ENCODE peak calls at places on chromosomes 2 and 18, in six cellular contexts. One of them, this sample, is unnamed.
A peak's percentile ranks its signal among the peaks of the same experiment; 100 is the strongest.

GRCh38 chr2:214611015-214611414 is 198.5 kb downstream of the BARD1 start:
- DNase-seq in posterior vena cava: no peak
- DNase-seq in T-helper 9 cell: no peak
- DNase-seq in iris pigment epithelial cell: no peak
- DNase-seq in BJ: no peak
- DNase-seq in H9: no peak
- DNase-seq in this sample: no peak

GRCh38 chr2:99851091-99851490 is 291.3 kb downstream of the AFF3 start:
- DNase-seq in posterior vena cava: no peak
- DNase-seq in T-helper 9 cell: no peak
- DNase-seq in iris pigment epithelial cell: peak; percentile 16
- DNase-seq in BJ: no peak
- DNase-seq in H9: no peak
- DNase-seq in this sample: no peak

GRCh38 chr2:102826904-102827303 is 65.1 kb downstream of the TMEM182 start:
- DNase-seq in posterior vena cava: no peak
- DNase-seq in T-helper 9 cell: no peak
- DNase-seq in iris pigment epithelial cell: peak; percentile 38
- DNase-seq in BJ: no peak
- DNase-seq in H9: no peak
- DNase-seq in this sample: peak; percentile 72

GRCh38 chr2:15117409-15118030 is 443.6 kb downstream of the NBAS start:
- DNase-seq in posterior vena cava: no peak
- DNase-seq in T-helper 9 cell: no peak
- DNase-seq in iris pigment epithelial cell: no peak
- DNase-seq in BJ: no peak
- DNase-seq in H9: no peak
- DNase-seq in this sample: no peak

GRCh38 chr18:12840382-12840781 is 43.7 kb downstream of the PTPN2 start:
- DNase-seq in posterior vena cava: no peak
- DNase-seq in T-helper 9 cell: no peak
- DNase-seq in iris pigment epithelial cell: no peak
- DNase-seq in BJ: no peak
- DNase-seq in H9: no peak
- DNase-seq in this sample: no peak

GRCh38 chr2:37466533-37467230 is 122.3 kb downstream of the QPCT start:
- DNase-seq in posterior vena cava: no peak
- DNase-seq in T-helper 9 cell: no peak
- DNase-seq in iris pigment epithelial cell: peak; percentile 21
- DNase-seq in BJ: no peak
- DNase-seq in H9: no peak
- DNase-seq in this sample: peak; percentile 42

GRCh38 chr2:23636412-23636811 is 251.4 kb downstream of the KLHL29 start:
- DNase-seq in posterior vena cava: no peak
- DNase-seq in T-helper 9 cell: no peak
- DNase-seq in iris pigment epithelial cell: peak; percentile 28
- DNase-seq in BJ: no peak
- DNase-seq in H9: no peak
- DNase-seq in this sample: peak; percentile 39

GRCh38 chr2:240786355-240786841 is 33.6 kb downstream of the KIF1A start:
- DNase-seq in posterior vena cava: peak; percentile 73
- DNase-seq in T-helper 9 cell: no peak
- DNase-seq in iris pigment epithelial cell: no peak
- DNase-seq in BJ: no peak
- DNase-seq in H9: no peak
- DNase-seq in this sample: no peak

GRCh38 chr18:76377359-76377756 is 117.7 kb downstream of the ZNF516 start:
- DNase-seq in posterior vena cava: no peak
- DNase-seq in T-helper 9 cell: no peak
- DNase-seq in iris pigment epithelial cell: no peak
- DNase-seq in BJ: no peak
- DNase-seq in H9: no peak
- DNase-seq in this sample: no peak

GRCh38 chr2:205903549-205904129 is 182.3 kb downstream of the INO80D start:
- DNase-seq in posterior vena cava: no peak
- DNase-seq in T-helper 9 cell: no peak
- DNase-seq in iris pigment epithelial cell: peak; percentile 24
- DNase-seq in BJ: no peak
- DNase-seq in H9: peak; percentile 68
- DNase-seq in this sample: no peak

GRCh38 chr2:25265022-25265421 is 76.7 kb downstream of the DNMT3A start:
- DNase-seq in posterior vena cava: no peak
- DNase-seq in T-helper 9 cell: no peak
- DNase-seq in iris pigment epithelial cell: no peak
- DNase-seq in BJ: no peak
- DNase-seq in H9: no peak
- DNase-seq in this sample: no peak

GRCh38 chr2:38615237-38615636 is 12.5 kb upstream of the HNRNPLL start:
- DNase-seq in posterior vena cava: no peak
- DNase-seq in T-helper 9 cell: no peak
- DNase-seq in iris pigment epithelial cell: peak; percentile 76
- DNase-seq in BJ: no peak
- DNase-seq in H9: no peak
- DNase-seq in this sample: no peak

GRCh38 chr18:37920865-37921264 is 355.3 kb upstream of the CELF4 start:
- DNase-seq in posterior vena cava: no peak
- DNase-seq in T-helper 9 cell: no peak
- DNase-seq in iris pigment epithelial cell: no peak
- DNase-seq in BJ: no peak
- DNase-seq in H9: no peak
- DNase-seq in this sample: no peak

GRCh38 chr2:95296036-95296435 is 1.1 kb upstream of the KCNIP3 start:
- DNase-seq in posterior vena cava: no peak
- DNase-seq in T-helper 9 cell: no peak
- DNase-seq in iris pigment epithelial cell: no peak
- DNase-seq in BJ: no peak
- DNase-seq in H9: no peak
- DNase-seq in this sample: no peak

GRCh38 chr2:176473177-176473576 is 203.9 kb downstream of the MTX2 start:
- DNase-seq in posterior vena cava: no peak
- DNase-seq in T-helper 9 cell: no peak
- DNase-seq in iris pigment epithelial cell: peak; percentile 20
- DNase-seq in BJ: no peak
- DNase-seq in H9: no peak
- DNase-seq in this sample: peak; percentile 12

GRCh38 chr2:37768491-37768925 is 97.1 kb upstream of the CDC42EP3 start:
- DNase-seq in posterior vena cava: no peak
- DNase-seq in T-helper 9 cell: no peak
- DNase-seq in iris pigment epithelial cell: peak; percentile 97
- DNase-seq in BJ: peak; percentile 96
- DNase-seq in H9: no peak
- DNase-seq in this sample: peak; percentile 95

GRCh38 chr18:58443671-58444070 is 185.2 kb downstream of the ALPK2 start:
- DNase-seq in posterior vena cava: no peak
- DNase-seq in T-helper 9 cell: no peak
- DNase-seq in iris pigment epithelial cell: no peak
- DNase-seq in BJ: no peak
- DNase-seq in H9: no peak
- DNase-seq in this sample: no peak

GRCh38 chr18:2948038-2948437 is 64.9 kb downstream of the LPIN2 start:
- DNase-seq in posterior vena cava: no peak
- DNase-seq in T-helper 9 cell: no peak
- DNase-seq in iris pigment epithelial cell: peak; percentile 77
- DNase-seq in BJ: no peak
- DNase-seq in H9: no peak
- DNase-seq in this sample: peak; percentile 53

GRCh38 chr2:150472122-150472899 is 15.2 kb downstream of the RND3 start:
- DNase-seq in posterior vena cava: peak; percentile 89
- DNase-seq in T-helper 9 cell: no peak
- DNase-seq in iris pigment epithelial cell: peak; percentile 93
- DNase-seq in BJ: peak; percentile 77
- DNase-seq in H9: no peak
- DNase-seq in this sample: peak; percentile 59

GRCh38 chr2:129827251-129827894 is 152.1 kb upstream of the RAB6C start:
- DNase-seq in posterior vena cava: no peak
- DNase-seq in T-helper 9 cell: no peak
- DNase-seq in iris pigment epithelial cell: no peak
- DNase-seq in BJ: no peak
- DNase-seq in H9: peak; percentile 88
- DNase-seq in this sample: no peak

GRCh38 chr2:220601674-220602073 is 970.4 kb downstream of the EPHA4 start:
- DNase-seq in posterior vena cava: no peak
- DNase-seq in T-helper 9 cell: no peak
- DNase-seq in iris pigment epithelial cell: no peak
- DNase-seq in BJ: no peak
- DNase-seq in H9: peak; percentile 31
- DNase-seq in this sample: no peak

GRCh38 chr2:160229591-160229990 is 29.5 kb upstream of the ITGB6 start:
- DNase-seq in posterior vena cava: no peak
- DNase-seq in T-helper 9 cell: no peak
- DNase-seq in iris pigment epithelial cell: peak; percentile 84
- DNase-seq in BJ: no peak
- DNase-seq in H9: no peak
- DNase-seq in this sample: peak; percentile 62

GRCh38 chr2:157748371-157749132 is 119.9 kb upstream of the ACVR1C start:
- DNase-seq in posterior vena cava: no peak
- DNase-seq in T-helper 9 cell: no peak
- DNase-seq in iris pigment epithelial cell: peak; percentile 9
- DNase-seq in BJ: no peak
- DNase-seq in H9: no peak
- DNase-seq in this sample: peak; percentile 62

GRCh38 chr2:85119900-85120299 is 13.3 kb upstream of the TCF7L1 start:
- DNase-seq in posterior vena cava: no peak
- DNase-seq in T-helper 9 cell: no peak
- DNase-seq in iris pigment epithelial cell: no peak
- DNase-seq in BJ: no peak
- DNase-seq in H9: peak; percentile 86
- DNase-seq in this sample: no peak

GRCh38 chr2:230068658-230069080 is at the start of gene SLC16A14:
- DNase-seq in posterior vena cava: no peak
- DNase-seq in T-helper 9 cell: no peak
- DNase-seq in iris pigment epithelial cell: peak; percentile 64
- DNase-seq in BJ: no peak
- DNase-seq in H9: peak; percentile 53
- DNase-seq in this sample: peak; percentile 79

GRCh38 chr2:30756051-30756719 is 51.1 kb downstream of the CAPN13 start:
- DNase-seq in posterior vena cava: peak; percentile 30
- DNase-seq in T-helper 9 cell: no peak
- DNase-seq in iris pigment epithelial cell: peak; percentile 4
- DNase-seq in BJ: peak; percentile 20
- DNase-seq in H9: no peak
- DNase-seq in this sample: no peak

GRCh38 chr2:106337963-106338515 is 130.2 kb downstream of the RGPD3 start:
- DNase-seq in posterior vena cava: no peak
- DNase-seq in T-helper 9 cell: no peak
- DNase-seq in iris pigment epithelial cell: no peak
- DNase-seq in BJ: no peak
- DNase-seq in H9: no peak
- DNase-seq in this sample: no peak

GRCh38 chr18:21663615-21664014 is 41.0 kb downstream of the ABHD3 start:
- DNase-seq in posterior vena cava: no peak
- DNase-seq in T-helper 9 cell: no peak
- DNase-seq in iris pigment epithelial cell: no peak
- DNase-seq in BJ: no peak
- DNase-seq in H9: no peak
- DNase-seq in this sample: no peak

GRCh38 chr18:49017813-49018552 is 67.2 kb upstream of the SMAD7 start:
- DNase-seq in posterior vena cava: peak; percentile 72
- DNase-seq in T-helper 9 cell: no peak
- DNase-seq in iris pigment epithelial cell: no peak
- DNase-seq in BJ: no peak
- DNase-seq in H9: no peak
- DNase-seq in this sample: no peak

GRCh38 chr2:43323810-43324588 is 97.6 kb upstream of the ZFP36L2 start:
- DNase-seq in posterior vena cava: peak; percentile 93
- DNase-seq in T-helper 9 cell: no peak
- DNase-seq in iris pigment epithelial cell: no peak
- DNase-seq in BJ: no peak
- DNase-seq in H9: no peak
- DNase-seq in this sample: no peak

GRCh38 chr18:56028514-56028913 is 440.5 kb upstream of the TCF4 start:
- DNase-seq in posterior vena cava: no peak
- DNase-seq in T-helper 9 cell: no peak
- DNase-seq in iris pigment epithelial cell: peak; percentile 12
- DNase-seq in BJ: no peak
- DNase-seq in H9: no peak
- DNase-seq in this sample: peak; percentile 23

GRCh38 chr2:192591617-192592016 is 396.9 kb upstream of the TMEFF2 start:
- DNase-seq in posterior vena cava: no peak
- DNase-seq in T-helper 9 cell: no peak
- DNase-seq in iris pigment epithelial cell: no peak
- DNase-seq in BJ: no peak
- DNase-seq in H9: no peak
- DNase-seq in this sample: no peak

GRCh38 chr18:27004056-27004829 is 138.7 kb upstream of the AQP4 start:
- DNase-seq in posterior vena cava: no peak
- DNase-seq in T-helper 9 cell: no peak
- DNase-seq in iris pigment epithelial cell: peak; percentile 13
- DNase-seq in BJ: no peak
- DNase-seq in H9: no peak
- DNase-seq in this sample: peak; percentile 40

GRCh38 chr2:36554531-36554930 is 43.4 kb downstream of the FEZ2 start:
- DNase-seq in posterior vena cava: no peak
- DNase-seq in T-helper 9 cell: no peak
- DNase-seq in iris pigment epithelial cell: no peak
- DNase-seq in BJ: no peak
- DNase-seq in H9: no peak
- DNase-seq in this sample: no peak